ENCODE peak calls at places on chromosome X, in six cellular contexts. Y is IMR-90, N is neuronal stem cell, V is mesenchymal stem cell, D is H9, U is H1. K is an unnamed sample.
A peak's percentile ranks its signal among the peaks of the same experiment; 100 is the strongest.

GRCh38 chrX:49176421-49177326 is 5.0 kb downstream of the PLP2 start:
- DNase-seq in N (no peak), V (no peak), Y (no peak), D (no peak), U (no peak), K (no peak)

GRCh38 chrX:100710816-100711215 is 21.1 kb downstream of the SYTL4 start:
- DNase-seq in V (no peak), N (no peak), D (no peak), U (no peak), Y (no peak), K (no peak)

GRCh38 chrX:129262912-129263311 is 260.4 kb downstream of the SMARCA1 start:
- DNase-seq in V (no peak), U (no peak), Y (no peak), D (no peak), N (no peak), K (no peak)

GRCh38 chrX:108945883-108946523 is 209.6 kb upstream of the IRS4 start:
- DNase-seq in D (no peak), N (no peak), U (no peak), Y (no peak), V (no peak), K (peak; percentile 51)

GRCh38 chrX:128518508-128518907 is 466.3 kb upstream of the ACTRT1 start:
- DNase-seq in D (no peak), N (no peak), U (no peak), Y (peak; percentile 1), V (peak; percentile 0), K (peak; percentile 11)

GRCh38 chrX:39012561-39013209 is 211.4 kb downstream of the MID1IP1 start:
- DNase-seq in Y (peak; percentile 7), D (no peak), U (no peak), N (no peak), V (peak; percentile 54), K (no peak)

GRCh38 chrX:72243472-72243871 is 4.6 kb upstream of the ERCC6L start:
- DNase-seq in U (no peak), D (no peak), Y (peak; percentile 51), N (no peak), V (peak; percentile 31), K (no peak)

GRCh38 chrX:22171287-22172060 is 101.2 kb upstream of the CBLL2 start:
- DNase-seq in Y (no peak), V (no peak), N (no peak), D (no peak), U (no peak), K (peak; percentile 26)

GRCh38 chrX:150454083-150454482 is 91.0 kb downstream of the MAMLD1 start:
- DNase-seq in Y (no peak), V (no peak), D (no peak), U (no peak), N (no peak), K (no peak)

GRCh38 chrX:15674514-15674898 is 9.9 kb upstream of the CLTRN start:
- DNase-seq in D (no peak), Y (peak; percentile 96), V (peak; percentile 95), N (peak; percentile 80), U (no peak), K (peak; percentile 97)

GRCh38 chrX:129585691-129586090 is 45.6 kb downstream of the OCRL start:
- DNase-seq in V (peak; percentile 56), D (no peak), N (no peak), Y (peak; percentile 46), U (no peak), K (no peak)

GRCh38 chrX:115330498-115331138 is 41.1 kb downstream of the LUZP4 start:
- DNase-seq in Y (peak; percentile 76), U (no peak), N (no peak), V (peak; percentile 67), D (peak; percentile 64), K (peak; percentile 25)

GRCh38 chrX:1391707-1392375 is at the start of gene SLC25A6:
- DNase-seq in D (peak; percentile 98), U (peak; percentile 99), V (peak; percentile 96), N (peak; percentile 98), Y (peak; percentile 95), K (peak; percentile 98)

GRCh38 chrX:27731962-27732361 is 75.8 kb upstream of the MAGEB10 start:
- DNase-seq in D (no peak), Y (no peak), V (no peak), U (no peak), N (no peak), K (no peak)

GRCh38 chrX:123728001-123728400 is 4.9 kb downstream of the THOC2 start:
- DNase-seq in Y (no peak), D (no peak), N (no peak), U (no peak), V (no peak), K (no peak)

GRCh38 chrX:156004256-156004655 is 6.8 kb downstream of the IL9R start:
- DNase-seq in D (no peak), V (no peak), N (no peak), Y (no peak), U (no peak), K (no peak)

DNA sequence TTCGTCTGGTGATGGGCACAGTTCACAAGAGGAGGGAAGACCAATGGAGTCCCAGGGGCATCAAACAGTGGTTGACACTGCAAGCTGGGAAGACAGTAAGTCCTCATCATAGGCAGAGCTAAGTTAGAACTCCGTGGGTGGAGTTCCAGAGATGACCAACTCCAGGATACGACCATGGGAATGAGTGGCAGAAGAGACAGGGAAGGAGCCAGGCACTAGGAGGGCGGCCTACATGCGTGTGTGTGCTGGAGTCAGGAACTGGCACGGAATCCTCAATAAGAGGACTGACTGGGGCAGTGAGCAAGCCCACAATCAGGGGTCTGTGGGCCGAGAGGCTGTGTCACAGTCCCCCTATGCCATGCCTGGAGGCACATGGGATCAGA is 30.4 kb upstream of the IRAK1 start:
- DNase-seq in U (no peak), Y (no peak), D (no peak), N (no peak), V (no peak), K (no peak)
- H2BK120ac ChIP-seq in U (no peak overlapping the region), Y (no peak overlapping the region), D (no peak overlapping the region), N (no peak overlapping the region), V (no peak overlapping the region), K (no peak overlapping the region)

GRCh38 chrX:13468096-13468495 is 101.3 kb upstream of the EGFL6 start:
- DNase-seq in Y (no peak), U (no peak), N (no peak), D (no peak), V (no peak), K (no peak)

GRCh38 chrX:13472975-13473665 is 96.3 kb upstream of the EGFL6 start:
- DNase-seq in D (no peak), N (no peak), Y (no peak), U (no peak), V (no peak), K (no peak)

GRCh38 chrX:13469963-13470679 is 99.3 kb upstream of the EGFL6 start:
- DNase-seq in D (no peak), U (no peak), V (peak; percentile 26), N (no peak), Y (peak; percentile 75), K (no peak)

GRCh38 chrX:13471269-13471668 is 98.1 kb upstream of the EGFL6 start:
- DNase-seq in Y (no peak), V (no peak), D (peak; percentile 41), U (no peak), N (no peak), K (no peak)

DNA sequence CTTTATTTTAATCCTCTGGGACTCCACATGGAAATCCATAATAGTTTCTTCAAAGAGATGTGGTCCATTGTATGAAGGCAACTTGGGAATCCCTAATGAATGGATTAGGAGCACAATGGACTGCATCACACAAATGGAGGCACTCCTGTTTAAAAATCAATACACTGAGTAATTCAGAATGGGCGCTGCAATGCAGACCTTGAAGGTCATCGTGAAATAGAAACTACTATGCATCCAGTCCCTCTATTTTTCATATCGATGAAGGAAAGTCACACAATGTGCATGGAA is 98.8 kb upstream of the EGFL6 start:
- DNase-seq in N (peak; percentile 8), D (no peak), V (no peak), Y (no peak), U (no peak), K (no peak)
- H4K91ac ChIP-seq in N (no peak overlapping the region), D (no peak overlapping the region), V (no peak overlapping the region), Y (no peak overlapping the region), U (no peak overlapping the region), K (no peak overlapping the region)

DNA sequence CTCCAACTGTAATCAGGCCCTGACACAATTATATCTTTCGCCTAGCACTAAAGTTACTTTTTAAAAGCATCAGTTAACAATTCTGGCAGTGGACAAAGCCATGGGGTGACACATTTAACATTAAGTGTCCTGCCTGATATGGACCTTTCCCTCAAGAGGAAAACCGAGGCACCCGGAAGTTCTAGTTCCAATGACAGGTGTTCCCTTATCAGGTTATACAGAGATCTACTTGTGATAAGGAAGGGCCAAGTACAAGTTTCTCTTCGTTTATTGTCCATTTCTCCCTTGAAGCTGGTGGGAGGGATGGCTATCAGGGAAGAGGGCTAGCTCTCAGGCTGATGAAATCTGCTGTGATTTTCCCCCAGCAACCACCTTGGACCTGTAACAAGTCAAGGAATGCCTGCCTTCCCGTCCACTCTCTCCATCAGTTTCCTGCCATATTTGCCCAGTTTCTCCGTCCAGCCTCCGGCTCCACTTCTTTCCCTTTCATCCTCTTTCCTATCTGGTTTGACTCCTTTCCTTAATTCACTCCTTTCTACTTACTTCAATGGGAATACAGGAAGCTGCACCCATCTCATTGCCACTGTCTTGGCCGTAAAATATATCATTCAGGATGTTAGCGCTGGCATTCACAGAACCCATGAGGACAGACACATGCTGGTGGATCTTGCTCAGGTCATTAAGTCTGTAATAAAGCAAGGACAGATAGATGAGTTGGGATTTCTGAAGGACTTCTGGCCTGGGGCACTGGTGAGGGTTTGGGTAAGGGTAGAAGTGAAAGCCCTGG is 95.0 kb downstream of the DGKK start:
- DNase-seq in U (no peak), N (no peak), Y (no peak), D (no peak), V (no peak), K (no peak)
- H3K27ac ChIP-seq in U (no peak overlapping the region), N (no peak overlapping the region), Y (no peak overlapping the region), D (no peak overlapping the region), V (no peak overlapping the region), K (no peak overlapping the region)

DNA sequence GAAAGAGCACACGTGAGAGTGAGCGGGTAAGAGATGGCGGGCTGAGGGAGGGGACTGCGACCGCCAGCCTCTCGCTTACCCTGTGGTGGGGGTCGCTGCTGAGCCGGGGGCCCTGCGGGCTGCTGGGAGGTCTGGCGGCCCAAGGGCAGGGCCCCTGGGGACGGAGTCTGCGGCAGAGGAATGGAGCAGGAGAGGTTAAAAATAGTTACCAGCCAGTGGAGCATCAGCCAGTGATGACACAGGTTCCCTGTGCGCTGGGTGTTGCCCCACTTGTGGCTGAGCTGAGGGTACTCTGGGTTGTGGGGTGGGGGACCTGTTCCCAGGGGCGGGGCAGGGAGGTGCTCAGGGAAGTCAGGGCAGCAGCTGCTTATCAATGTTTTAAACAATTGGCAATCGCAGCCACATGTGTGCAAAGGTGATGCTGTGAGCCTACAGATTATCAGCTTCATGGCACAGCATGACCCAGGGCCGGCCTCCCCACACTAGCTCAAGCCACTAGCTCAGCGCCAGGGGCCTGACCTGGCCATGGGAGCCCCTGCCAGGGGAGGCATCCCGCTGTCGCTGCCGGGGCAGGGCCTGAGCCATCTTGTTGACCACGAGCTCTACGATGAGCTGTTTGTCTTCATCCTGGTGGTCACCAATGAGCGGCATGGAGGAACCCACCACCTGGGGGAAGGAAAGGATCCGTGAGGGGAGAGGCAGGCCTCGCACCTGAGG is 7.5 kb upstream of the TIMP1 start:
- DNase-seq in Y (no peak), D (no peak), N (no peak), U (no peak), V (peak; percentile 48), K (no peak)
- H2BK120ac ChIP-seq in Y (peak overlapping the region; percentile 58), D (no peak overlapping the region), N (no peak overlapping the region), U (no peak overlapping the region), V (peak overlapping the region; percentile 94), K (peak overlapping the region; percentile 89)

K was measured in trophoblast cell.